ENCODE peak calls at places on chromosome 22, in five cellular contexts. One of them, this sample, is unnamed.

GRCh38 chr22:37469416-37470086 is 16.6 kb downstream of the MFNG start:
- DNase-seq in H1: no peak
- DNase-seq in GM12878: no peak
- DNase-seq in K562: no peak
- DNase-seq in HepG2: no peak
- DNase-seq in this sample: no peak

GRCh38 chr22:43446881-43447280 is 35.1 kb downstream of the MPPED1 start:
- DNase-seq in H1: no peak
- DNase-seq in GM12878: no peak
- DNase-seq in K562: no peak
- DNase-seq in HepG2: no peak
- DNase-seq in this sample: no peak

GRCh38 chr22:38843716-38844660 is at the start of gene NPTXR:
- DNase-seq in H1: no peak
- DNase-seq in GM12878: no peak
- DNase-seq in K562: peak
- DNase-seq in HepG2: peak
- DNase-seq in this sample: peak

GRCh38 chr22:36180928-36181327 is 20.4 kb upstream of the APOL3 start:
- DNase-seq in H1: no peak
- DNase-seq in GM12878: no peak
- DNase-seq in K562: no peak
- DNase-seq in HepG2: no peak
- DNase-seq in this sample: no peak

GRCh38 chr22:42343136-42343484 is 72.7 kb upstream of the TCF20 start:
- DNase-seq in H1: no peak
- DNase-seq in GM12878: no peak
- DNase-seq in K562: no peak
- DNase-seq in HepG2: no peak
- DNase-seq in this sample: no peak

GRCh38 chr22:38218661-38219331 is 17.0 kb downstream of the MAFF start:
- DNase-seq in H1: peak
- DNase-seq in GM12878: no peak
- DNase-seq in K562: no peak
- DNase-seq in HepG2: peak
- DNase-seq in this sample: no peak

GRCh38 chr22:39471421-39472141 is 14.8 kb downstream of the MGAT3 start:
- DNase-seq in H1: no peak
- DNase-seq in GM12878: peak
- DNase-seq in K562: no peak
- DNase-seq in HepG2: no peak
- DNase-seq in this sample: no peak

GRCh38 chr22:22358686-22359085 is 114.1 kb downstream of the VPREB1 start:
- DNase-seq in H1: no peak
- DNase-seq in GM12878: no peak
- DNase-seq in K562: no peak
- DNase-seq in HepG2: no peak
- DNase-seq in this sample: no peak

GRCh38 chr22:41984006-41984405 is 14.6 kb upstream of the WBP2NL start:
- DNase-seq in H1: no peak
- DNase-seq in GM12878: no peak
- DNase-seq in K562: no peak
- DNase-seq in HepG2: no peak
- DNase-seq in this sample: no peak

GRCh38 chr22:45450931-45451651 is 37.6 kb downstream of the RIBC2 start:
- DNase-seq in H1: no peak
- DNase-seq in GM12878: no peak
- DNase-seq in K562: no peak
- DNase-seq in HepG2: no peak
- DNase-seq in this sample: no peak

GRCh38 chr22:19968450-19968891 is 26.9 kb upstream of the TXNRD2 start:
- DNase-seq in H1: no peak
- DNase-seq in GM12878: no peak
- DNase-seq in K562: no peak
- DNase-seq in HepG2: no peak
- DNase-seq in this sample: no peak

GRCh38 chr22:19177164-19178064 is 1.1 kb downstream of the SLC25A1 start:
- DNase-seq in H1: no peak
- DNase-seq in GM12878: no peak
- DNase-seq in K562: no peak
- DNase-seq in HepG2: no peak
- DNase-seq in this sample: no peak

GRCh38 chr22:40196628-40197027 is 18.9 kb downstream of the TNRC6B start:
- DNase-seq in H1: no peak
- DNase-seq in GM12878: peak
- DNase-seq in K562: no peak
- DNase-seq in HepG2: no peak
- DNase-seq in this sample: no peak

GRCh38 chr22:45579306-45579705 is 76.6 kb downstream of the FBLN1 start:
- DNase-seq in H1: no peak
- DNase-seq in GM12878: no peak
- DNase-seq in K562: no peak
- DNase-seq in HepG2: no peak
- DNase-seq in this sample: no peak

GRCh38 chr22:41254230-41254629 is 13.5 kb upstream of the CHADL start:
- DNase-seq in H1: no peak
- DNase-seq in GM12878: no peak
- DNase-seq in K562: no peak
- DNase-seq in HepG2: no peak
- DNase-seq in this sample: no peak

GRCh38 chr22:25752615-25753214 is 10.7 kb downstream of the MYO18B start:
- DNase-seq in H1: no peak
- DNase-seq in GM12878: no peak
- DNase-seq in K562: no peak
- DNase-seq in HepG2: no peak
- DNase-seq in this sample: no peak

GRCh38 chr22:19085233-19086043 is 36.8 kb downstream of the DGCR2 start:
- DNase-seq in H1: no peak
- DNase-seq in GM12878: peak
- DNase-seq in K562: no peak
- DNase-seq in HepG2: peak
- DNase-seq in this sample: peak

GRCh38 chr22:37037669-37038068 is 13.9 kb upstream of the KCTD17 start:
- DNase-seq in H1: no peak
- DNase-seq in GM12878: no peak
- DNase-seq in K562: no peak
- DNase-seq in HepG2: no peak
- DNase-seq in this sample: no peak

DNA sequence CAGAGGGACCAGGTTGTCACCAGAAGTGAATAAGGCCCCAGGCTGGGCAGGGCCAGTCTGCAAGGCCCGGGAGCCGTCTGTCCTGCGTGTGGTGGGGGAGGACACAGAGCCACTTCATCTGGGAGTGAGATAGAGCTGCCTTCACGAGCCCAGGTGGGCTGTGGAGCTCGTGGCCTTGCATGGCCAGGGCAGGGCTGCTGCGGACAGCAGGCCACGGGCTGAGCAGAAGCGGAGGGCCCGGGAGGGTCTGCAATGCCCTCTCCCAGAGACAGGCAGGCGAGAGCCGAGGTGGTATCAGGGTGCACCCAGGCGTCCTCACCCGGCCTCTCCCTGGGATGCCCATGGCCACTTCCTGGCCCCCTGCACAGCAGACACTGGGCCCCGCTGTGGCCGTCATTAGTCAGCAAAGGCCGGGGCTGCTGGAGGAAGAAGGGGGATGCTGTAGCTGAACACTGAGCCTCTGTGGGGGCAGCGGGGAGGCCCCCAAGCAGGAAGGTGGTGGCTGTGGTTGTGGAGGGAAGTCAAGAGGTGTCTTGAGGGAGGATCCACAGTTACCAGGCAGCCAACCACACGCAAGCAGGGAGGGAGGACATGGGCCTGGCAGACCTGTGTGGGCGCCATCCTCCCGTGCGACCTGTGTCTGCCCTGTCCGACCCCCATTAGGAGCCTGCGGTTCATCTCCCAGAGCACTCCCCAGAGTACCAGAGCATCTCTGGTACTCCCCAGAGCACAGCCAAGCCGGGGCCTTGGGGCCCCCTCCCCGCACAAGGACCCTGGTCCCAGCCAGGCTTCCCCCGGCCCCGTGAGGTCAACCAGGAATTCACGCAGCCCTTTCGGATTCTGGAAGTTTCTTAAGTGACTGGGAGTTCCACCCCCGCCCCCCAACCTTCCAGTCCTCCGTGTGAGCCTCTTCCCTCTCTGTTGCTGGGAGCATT is 1109.5 kb downstream of the BRD1 start:
- DNase-seq in H1: no peak
- DNase-seq in GM12878: no peak
- DNase-seq in K562: no peak
- DNase-seq in HepG2: no peak
- DNase-seq in this sample: no peak
- TF ChIP-seq YY1 in H1: no peak
- TF ChIP-seq YY1 in GM12878: no peak
- TF ChIP-seq YY1 in K562: no peak
- TF ChIP-seq YY1 in HepG2: no peak
- TF ChIP-seq YY1 in this sample: no peak

GRCh38 chr22:18035740-18036139 is 11.4 kb upstream of the MICAL3 start:
- DNase-seq in H1: no peak
- DNase-seq in GM12878: no peak
- DNase-seq in K562: no peak
- DNase-seq in HepG2: peak
- DNase-seq in this sample: peak
- TF ChIP-seq RFX5 in H1: no peak
- TF ChIP-seq RFX5 in GM12878: no peak
- TF ChIP-seq RFX5 in K562: no peak
- TF ChIP-seq RFX5 in HepG2: no peak
- TF ChIP-seq RFX5 in this sample: no peak

DNA sequence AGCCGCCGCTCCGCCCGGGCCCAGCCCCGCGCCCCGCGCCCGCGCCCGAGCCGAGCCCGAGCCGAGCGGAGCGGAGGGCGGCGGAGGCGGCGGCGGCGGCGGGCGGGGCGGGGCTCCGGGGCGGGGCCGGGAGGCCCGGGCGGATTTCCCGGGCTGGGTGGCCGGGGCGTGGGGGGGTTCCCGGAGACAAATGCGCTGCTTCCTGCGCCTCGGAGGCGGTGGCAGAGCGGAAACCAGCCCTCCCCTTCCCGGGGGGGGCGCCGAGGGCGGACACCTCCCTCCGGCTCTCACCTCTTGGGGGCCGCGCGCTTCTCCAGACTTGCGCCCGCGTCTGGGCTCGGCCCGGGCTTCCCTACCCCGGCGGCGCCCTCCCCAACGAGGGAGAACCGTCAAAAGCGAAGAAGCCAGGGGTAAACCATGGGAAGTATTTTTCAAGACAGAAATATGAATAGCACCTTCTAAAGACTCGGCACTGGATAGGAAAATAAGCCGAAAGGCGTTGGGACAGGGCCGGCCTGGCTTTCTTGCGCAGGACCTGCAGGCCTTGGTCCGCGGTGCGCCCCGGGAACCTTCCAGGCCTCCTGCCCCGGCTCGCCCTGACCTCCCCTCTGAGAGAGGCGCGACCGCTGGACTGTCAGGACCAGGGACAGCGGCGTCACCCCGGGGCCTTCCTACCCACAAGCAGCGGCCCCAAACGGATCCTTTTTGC is at the start of gene MAPK11:
- DNase-seq in H1: no peak
- DNase-seq in GM12878: no peak
- DNase-seq in K562: peak
- DNase-seq in HepG2: peak
- DNase-seq in this sample: peak
- TF ChIP-seq YY1 in H1: no peak
- TF ChIP-seq YY1 in GM12878: no peak
- TF ChIP-seq YY1 in K562: no peak
- TF ChIP-seq YY1 in HepG2: no peak
- TF ChIP-seq YY1 in this sample: no peak

GRCh38 chr22:28032896-28033295 is 113.8 kb upstream of the PITPNB start:
- DNase-seq in H1: no peak
- DNase-seq in GM12878: no peak
- DNase-seq in K562: no peak
- DNase-seq in HepG2: no peak
- DNase-seq in this sample: no peak

GRCh38 chr22:28030442-28030841 is 111.4 kb upstream of the PITPNB start:
- DNase-seq in H1: no peak
- DNase-seq in GM12878: no peak
- DNase-seq in K562: no peak
- DNase-seq in HepG2: no peak
- DNase-seq in this sample: no peak

GRCh38 chr22:28031383-28031922 is 112.4 kb upstream of the PITPNB start:
- DNase-seq in H1: no peak
- DNase-seq in GM12878: no peak
- DNase-seq in K562: no peak
- DNase-seq in HepG2: no peak
- DNase-seq in this sample: no peak

GRCh38 chr22:28034145-28034759 is 115.2 kb upstream of the PITPNB start:
- DNase-seq in H1: no peak
- DNase-seq in GM12878: no peak
- DNase-seq in K562: no peak
- DNase-seq in HepG2: no peak
- DNase-seq in this sample: no peak

DNA sequence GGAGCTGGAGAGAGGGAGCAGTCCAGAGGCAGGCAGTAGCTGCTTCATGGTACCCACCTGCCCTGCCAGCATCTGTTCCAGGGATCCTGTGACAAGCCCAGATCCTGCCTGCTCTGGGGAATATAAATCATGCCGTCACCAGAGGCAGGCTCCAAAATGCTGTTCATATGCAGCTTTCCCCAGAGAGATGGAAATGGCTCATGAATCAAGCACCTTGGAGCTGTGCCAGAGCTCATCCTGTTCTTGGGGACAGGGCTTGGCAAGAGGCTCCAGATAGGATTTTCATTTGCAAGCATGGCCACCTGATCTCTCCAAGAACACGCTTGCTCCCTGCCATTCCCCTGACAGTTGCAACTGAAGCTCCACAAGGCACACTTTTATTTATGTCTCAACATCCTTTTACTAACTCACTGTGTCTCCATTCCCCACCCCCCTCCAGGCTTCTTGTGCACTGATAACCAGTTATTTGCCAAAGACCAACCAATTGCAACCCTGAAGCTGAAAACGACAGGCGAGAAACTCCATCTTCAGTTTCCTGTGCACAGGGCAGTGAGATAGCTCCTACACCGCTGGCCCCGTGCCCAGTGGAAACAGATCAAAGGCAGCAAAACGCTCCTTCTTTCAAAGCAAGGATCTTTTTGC is 115.8 kb upstream of the PITPNB start:
- DNase-seq in H1: no peak
- DNase-seq in GM12878: no peak
- DNase-seq in K562: peak
- DNase-seq in HepG2: no peak
- DNase-seq in this sample: peak
- TF ChIP-seq RFX5 in H1: no peak
- TF ChIP-seq RFX5 in GM12878: no peak
- TF ChIP-seq RFX5 in K562: no peak
- TF ChIP-seq RFX5 in HepG2: no peak
- TF ChIP-seq RFX5 in this sample: no peak

DNA sequence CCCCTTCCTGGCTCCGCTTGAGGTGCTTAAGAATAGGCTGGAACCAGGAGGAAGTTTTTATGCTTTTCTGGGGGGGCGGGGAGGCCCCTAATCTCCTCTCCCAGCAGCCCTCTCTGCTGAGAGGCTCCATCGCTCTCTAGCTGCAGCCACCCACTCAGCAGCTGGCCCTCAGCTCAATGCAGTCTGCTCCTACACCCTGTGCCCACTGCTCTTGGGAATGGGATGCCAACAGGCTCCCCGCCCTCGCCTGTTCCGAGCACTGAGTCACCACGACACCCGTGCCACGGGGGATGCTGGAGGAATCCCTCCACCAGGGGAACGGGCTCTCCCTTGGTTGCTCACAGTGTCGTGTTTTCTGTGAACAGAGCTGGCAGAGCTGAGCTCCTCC is 23.5 kb upstream of the SUSD2 start:
- DNase-seq in H1: no peak
- DNase-seq in GM12878: no peak
- DNase-seq in K562: no peak
- DNase-seq in HepG2: no peak
- DNase-seq in this sample: no peak
- TF ChIP-seq YY1 in H1: no peak
- TF ChIP-seq YY1 in GM12878: no peak
- TF ChIP-seq YY1 in K562: no peak
- TF ChIP-seq YY1 in HepG2: no peak
- TF ChIP-seq YY1 in this sample: no peak

GRCh38 chr22:29306830-29307657 is 594 bp downstream of the GAS2L1 start:
- DNase-seq in H1: no peak
- DNase-seq in GM12878: no peak
- DNase-seq in K562: peak
- DNase-seq in HepG2: peak
- DNase-seq in this sample: peak
- TF ChIP-seq RFX5 in H1: no peak
- TF ChIP-seq RFX5 in GM12878: no peak
- TF ChIP-seq RFX5 in K562: no peak
- TF ChIP-seq RFX5 in HepG2: no peak
- TF ChIP-seq RFX5 in this sample: no peak